ENCODE peak calls at places on chromosomes 1 and 21, in four cellular contexts. U, R, O and M are unnamed samples.
A peak's percentile ranks its signal among the peaks of the same experiment; 100 is the strongest.

GRCh38 chr1:11473635-11474034 is 5.3 kb upstream of the DISP3 start:
- DNase-seq in R (no peak), U (no peak), O (peak; percentile 27), M (peak; percentile 53)

GRCh38 chr1:55904541-55904940 is 674.8 kb downstream of the PLPP3 start:
- DNase-seq in O (no peak), R (no peak), U (no peak), M (no peak)

GRCh38 chr1:22645936-22646335 is 2.5 kb downstream of the C1QC start:
- DNase-seq in U (no peak), O (no peak), R (no peak), M (no peak)

GRCh38 chr1:55700359-55701130 is 485.4 kb upstream of the USP24 start:
- DNase-seq in O (no peak), U (no peak), R (no peak), M (no peak)

GRCh38 chr1:206664740-206665139 is 20.0 kb upstream of the MAPKAPK2 start:
- DNase-seq in R (no peak), O (no peak), U (no peak), M (no peak)

GRCh38 chr1:233269656-233270055 is 25.9 kb downstream of the PCNX2 start:
- DNase-seq in R (no peak), O (no peak), U (no peak), M (no peak)

GRCh38 chr1:82565146-82565545 is 764.4 kb downstream of the ADGRL2 start:
- DNase-seq in R (no peak), U (peak; percentile 3), O (no peak), M (no peak)

GRCh38 chr1:9663257-9663656 is 11.7 kb downstream of the PIK3CD start:
- DNase-seq in R (no peak), U (no peak), O (no peak), M (no peak)

GRCh38 chr1:41891403-41891896 is 27.3 kb downstream of the HIVEP3 start:
- DNase-seq in U (no peak), O (peak; percentile 10), R (peak; percentile 68), M (peak; percentile 22)

GRCh38 chr1:159921251-159921650 is 4.1 kb downstream of the TAGLN2 start:
- DNase-seq in U (no peak), O (no peak), R (peak; percentile 69), M (no peak)

GRCh38 chr1:167086033-167086432 is 4.1 kb downstream of the GPA33 start:
- DNase-seq in R (no peak), O (no peak), U (no peak), M (no peak)

GRCh38 chr1:82542766-82543165 is 742.0 kb downstream of the ADGRL2 start:
- DNase-seq in U (no peak), R (no peak), O (no peak), M (no peak)

GRCh38 chr1:102799496-102799895 is 308.8 kb downstream of the COL11A1 start:
- DNase-seq in R (no peak), O (no peak), U (no peak), M (no peak)

GRCh38 chr1:228445524-228445866 is 28.8 kb upstream of the TRIM17 start:
- DNase-seq in O (no peak), U (no peak), R (no peak), M (no peak)

GRCh38 chr1:228446849-228447248 is 30.2 kb upstream of the TRIM17 start:
- DNase-seq in O (no peak), U (peak; percentile 18), R (no peak), M (no peak)

GRCh38 chr1:228448372-228448771 is 31.7 kb upstream of the TRIM17 start:
- DNase-seq in O (no peak), R (no peak), U (no peak), M (no peak)

GRCh38 chr1:228443395-228443794 is 26.7 kb upstream of the TRIM17 start:
- DNase-seq in U (no peak), R (no peak), O (no peak), M (no peak)

DNA sequence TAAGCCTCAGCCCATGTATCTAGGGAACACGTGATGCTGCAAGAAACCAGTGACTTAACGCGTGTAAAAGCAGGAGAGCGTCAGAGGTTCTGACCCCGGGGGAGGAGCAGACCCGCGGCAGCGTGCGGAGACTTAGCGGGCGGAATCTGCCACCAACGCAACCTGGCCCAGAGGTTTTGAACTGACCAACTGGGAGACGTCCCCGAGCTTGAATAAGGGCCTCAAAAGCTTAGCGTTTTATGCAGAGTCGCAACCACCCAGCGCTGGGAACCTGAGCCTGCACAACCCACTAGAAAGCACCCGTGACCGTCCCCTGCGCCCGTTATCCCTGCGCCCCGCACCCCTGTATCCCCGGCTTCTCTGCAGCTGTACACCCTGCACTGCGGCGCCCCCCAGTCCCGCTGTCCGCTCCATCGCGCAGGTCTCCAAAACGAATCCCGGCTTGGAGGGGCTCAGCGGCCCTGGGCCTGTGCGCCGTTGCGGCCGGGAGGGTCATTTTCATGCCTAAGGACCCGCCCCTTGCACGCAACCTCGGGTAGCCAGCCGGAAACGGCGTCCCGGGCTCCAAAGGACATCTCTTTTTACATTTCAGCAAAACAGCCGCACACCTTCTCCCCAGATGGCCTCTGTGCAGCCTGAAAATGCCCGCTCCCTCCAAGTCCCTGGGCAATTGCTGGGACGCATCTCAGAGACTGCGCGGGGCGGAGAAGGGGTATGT is 29.4 kb upstream of the TRIM17 start:
- DNase-seq in U (peak; percentile 39), R (no peak), O (no peak), M (peak; percentile 35)
- H3K4me3 ChIP-seq in U (peak overlapping the region; percentile 36), R (peak overlapping the region; percentile 47), O (no peak overlapping the region), M (no peak overlapping the region)

GRCh38 chr1:2306151-2306978 is 78.2 kb downstream of the SKI start:
- DNase-seq in U (no peak), R (no peak), O (no peak), M (no peak)

GRCh38 chr1:2308844-2309243 is 80.7 kb downstream of the SKI start:
- DNase-seq in U (no peak), O (no peak), R (no peak), M (no peak)

GRCh38 chr1:2307943-2308342 is 79.8 kb downstream of the SKI start:
- DNase-seq in R (no peak), U (no peak), O (no peak), M (no peak)

GRCh38 chr1:2304921-2305681 is 77.0 kb downstream of the SKI start:
- DNase-seq in U (no peak), O (no peak), R (no peak), M (no peak)

GRCh38 chr1:2307206-2307605 is 79.1 kb downstream of the SKI start:
- DNase-seq in U (no peak), O (no peak), R (no peak), M (no peak)
- TF ChIP-seq POLR2AphosphoS2 in U (no peak), O (no peak), R (no peak), M (no peak)

DNA sequence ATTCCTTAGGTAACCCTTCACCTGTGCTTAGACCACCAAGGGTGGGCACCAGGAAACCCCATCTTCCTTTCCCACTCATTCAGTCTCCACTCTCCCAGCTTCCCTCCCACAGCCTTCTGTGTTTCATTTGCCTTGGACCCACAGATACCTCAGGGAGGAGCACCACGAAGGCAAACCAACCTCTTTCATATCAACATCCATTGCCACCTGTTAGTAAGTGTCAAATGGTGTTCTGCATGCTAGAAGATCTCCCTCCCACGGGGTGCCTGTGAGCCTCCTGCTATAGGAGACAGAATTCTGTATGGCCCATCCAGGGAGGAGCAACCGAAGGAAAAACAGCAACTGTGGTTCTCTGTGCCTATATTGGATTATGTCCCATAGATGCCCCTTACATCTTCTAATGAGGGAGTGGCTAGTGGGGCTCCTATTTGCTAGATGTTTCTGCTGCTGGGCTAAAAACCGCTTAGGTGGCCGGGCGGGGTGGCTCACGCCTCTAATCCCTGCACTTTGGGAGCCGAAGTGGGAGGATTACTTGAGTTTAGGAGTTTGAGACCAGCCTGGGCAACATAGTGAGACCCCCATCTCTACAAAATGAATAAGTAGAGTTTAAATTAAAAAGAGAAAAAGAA is 25.6 kb upstream of the SCCPDH start:
- DNase-seq in O (no peak), U (no peak), R (no peak), M (no peak)
- H3K4me3 ChIP-seq in O (peak overlapping the region; percentile 31), U (peak overlapping the region; percentile 35), R (peak overlapping the region; percentile 13), M (no peak overlapping the region)

GRCh38 chr1:196598902-196599301 is 9.3 kb downstream of the KCNT2 start:
- DNase-seq in O (no peak), R (no peak), U (no peak), M (no peak)
- TF ChIP-seq POLR2AphosphoS2 in O (no peak), R (no peak), U (no peak), M (no peak)

GRCh38 chr1:15696956-15697521 is 12.9 kb downstream of the PLEKHM2 start:
- DNase-seq in R (peak; percentile 93), O (no peak), U (no peak), M (no peak)
- H3K4me3 ChIP-seq in R (peak overlapping the region; percentile 62), O (no peak overlapping the region), U (no peak overlapping the region), M (no peak overlapping the region)

GRCh38 chr21:42505090-42505726 is 8.4 kb upstream of the SLC37A1 start:
- DNase-seq in U (no peak), R (peak; percentile 72), O (no peak), M (no peak)
- TF ChIP-seq POLR2AphosphoS2 in U (no peak), R (no peak), O (no peak), M (no peak)

GRCh38 chr1:165234149-165234548 is 122.4 kb downstream of the LMX1A start:
- DNase-seq in R (no peak), O (no peak), U (no peak), M (no peak)

GRCh38 chr1:165240486-165240885 is 116.0 kb downstream of the LMX1A start:
- DNase-seq in U (no peak), O (no peak), R (no peak), M (no peak)

GRCh38 chr1:165235777-165236285 is 120.7 kb downstream of the LMX1A start:
- DNase-seq in R (no peak), U (no peak), O (no peak), M (no peak)

GRCh38 chr1:165239873-165240272 is 116.6 kb downstream of the LMX1A start:
- DNase-seq in O (no peak), U (no peak), R (no peak), M (no peak)

DNA sequence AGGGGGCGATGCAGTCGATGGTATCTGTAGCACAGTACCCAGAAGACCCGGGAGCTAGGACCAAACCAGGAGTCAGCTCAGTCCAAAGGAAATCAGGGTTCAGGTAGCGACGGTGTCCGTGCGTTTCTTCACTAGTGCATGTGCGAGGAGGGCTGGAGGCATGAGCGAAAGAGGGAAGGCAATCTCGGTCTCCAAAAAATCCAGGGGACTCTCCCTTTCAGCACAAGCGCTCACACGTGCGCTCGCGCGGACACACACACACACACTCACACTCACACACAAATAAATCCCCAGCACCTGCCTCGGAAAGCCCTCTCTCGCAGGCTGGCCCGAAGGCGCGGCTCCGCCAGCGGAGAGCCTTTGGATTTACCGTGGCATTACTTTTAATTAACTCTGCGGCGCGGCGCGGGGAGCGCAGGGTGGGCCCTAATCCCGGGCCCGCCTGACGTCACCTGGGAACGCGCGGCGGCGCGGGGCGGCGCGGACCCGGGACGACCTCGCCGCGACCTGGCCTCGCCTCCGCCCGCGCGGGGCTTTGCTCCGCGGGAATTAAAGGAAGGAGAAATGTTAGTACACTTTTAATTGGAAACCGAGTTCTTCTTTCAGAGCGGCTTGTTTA is 121.2 kb downstream of the LMX1A start:
- DNase-seq in R (no peak), U (no peak), O (no peak), M (no peak)
- H3K4me3 ChIP-seq in R (no peak overlapping the region), U (peak overlapping the region; percentile 26), O (peak overlapping the region; percentile 42), M (no peak overlapping the region)

DNA sequence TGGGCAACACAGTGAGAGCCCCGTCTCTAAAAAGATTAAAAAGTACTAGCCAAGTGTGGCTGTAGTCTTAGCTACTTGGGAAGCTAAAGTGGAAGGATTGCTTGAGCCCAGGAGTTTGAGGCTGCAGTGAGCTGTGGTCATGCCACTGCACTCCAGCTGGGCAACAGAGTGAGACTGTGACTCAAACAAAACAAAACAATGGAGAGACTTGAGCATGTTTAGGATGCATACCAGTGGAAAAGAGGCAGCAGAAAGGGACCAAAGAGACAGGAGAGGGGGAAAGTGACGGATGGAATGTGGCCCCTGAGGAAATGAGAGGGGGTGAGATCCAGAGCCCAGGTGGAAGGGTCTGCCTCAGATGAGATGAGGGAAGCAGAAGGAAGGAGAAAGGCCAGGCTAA is 358.9 kb downstream of the RPS6KC1 start:
- DNase-seq in R (no peak), U (no peak), O (no peak), M (no peak)
- TF ChIP-seq POLR2AphosphoS2 in R (no peak), U (no peak), O (no peak), M (no peak)

GRCh38 chr1:40801742-40802077 is 18.1 kb downstream of the KCNQ4 start:
- DNase-seq in O (no peak), U (no peak), R (no peak), M (no peak)
- H3K4me3 ChIP-seq in O (peak overlapping the region; percentile 31), U (peak overlapping the region; percentile 54), R (peak overlapping the region; percentile 61), M (peak overlapping the region; percentile 38)